ENCODE peak calls at places on chromosomes 12 and 14, in four cellular contexts. V is fibroblast of mammary gland, K is H9, D is DND-41. Q is an unnamed sample.
A peak's percentile ranks its signal among the peaks of the same experiment; 100 is the strongest.

GRCh38 chr14:78414172-78414571 is 244.0 kb downstream of the NRXN3 start:
- DNase-seq in V (no peak), K (no peak), D (no peak), Q (no peak)

GRCh38 chr12:69329669-69330428 is 18.3 kb upstream of the LYZ start:
- DNase-seq in V (no peak), K (no peak), D (no peak), Q (no peak)

GRCh38 chr12:63480186-63480585 is 188.1 kb downstream of the DPY19L2 start:
- DNase-seq in V (no peak), K (no peak), D (no peak), Q (no peak)

GRCh38 chr12:2352203-2352602 is 299.4 kb downstream of the CACNA1C start:
- DNase-seq in V (no peak), K (no peak), D (no peak), Q (no peak)

GRCh38 chr14:25955772-25956171 is 642.1 kb downstream of the NOVA1 start:
- DNase-seq in V (no peak), K (no peak), D (no peak), Q (no peak)

GRCh38 chr14:89340200-89340667 is 76.8 kb downstream of the FOXN3 start:
- DNase-seq in V (peak; percentile 55), K (no peak), D (no peak), Q (no peak)

GRCh38 chr12:49843871-49844437 is 1.0 kb upstream of the BCDIN3D start:
- DNase-seq in V (no peak), K (no peak), D (no peak), Q (no peak)

GRCh38 chr12:116538076-116538591 is 21.0 kb upstream of the MAP1LC3B2 start:
- DNase-seq in V (no peak), K (no peak), D (no peak), Q (no peak)

GRCh38 chr12:131097247-131098177 is 143.8 kb downstream of the ADGRD1 start:
- DNase-seq in V (no peak), K (peak; percentile 25), D (no peak), Q (no peak)

GRCh38 chr14:67987596-67987995 is 168.0 kb downstream of the RAD51B start:
- DNase-seq in V (peak; percentile 90), K (no peak), D (no peak), Q (peak; percentile 58)

GRCh38 chr14:89915114-89915878 is 39.2 kb downstream of the EFCAB11 start:
- DNase-seq in V (peak; percentile 77), K (peak; percentile 34), D (peak; percentile 73), Q (peak; percentile 69)

GRCh38 chr12:77122236-77122635 is 56.9 kb upstream of the E2F7 start:
- DNase-seq in V (peak; percentile 95), K (no peak), D (no peak), Q (peak; percentile 94)

GRCh38 chr14:69281450-69282169 is 21.7 kb downstream of the GALNT16 start:
- DNase-seq in V (peak; percentile 34), K (no peak), D (no peak), Q (peak; percentile 24)

GRCh38 chr12:75964150-75964549 is 67.4 kb downstream of the PHLDA1 start:
- DNase-seq in V (no peak), K (no peak), D (no peak), Q (no peak)

GRCh38 chr12:39892146-39892545 is 213.7 kb downstream of the SLC2A13 start:
- DNase-seq in V (peak; percentile 11), K (no peak), D (no peak), Q (no peak)

GRCh38 chr12:122100568-122100967 is 22.0 kb downstream of the MLXIP start:
- DNase-seq in V (no peak), K (no peak), D (no peak), Q (no peak)

GRCh38 chr12:62533755-62534107 is 67.1 kb downstream of the MON2 start:
- DNase-seq in V (no peak), K (no peak), D (no peak), Q (no peak)

GRCh38 chr14:54881235-54881760 is 21.3 kb downstream of the GCH1 start:
- DNase-seq in V (peak; percentile 56), K (no peak), D (peak; percentile 60), Q (no peak)

GRCh38 chr12:15589328-15590032 is 199.7 kb downstream of the EPS8 start:
- DNase-seq in V (no peak), K (no peak), D (no peak), Q (no peak)

GRCh38 chr12:32881702-32882101 is 14.9 kb downstream of the PKP2 start:
- DNase-seq in V (no peak), K (no peak), D (no peak), Q (no peak)

GRCh38 chr12:121456551-121456950 is 56.6 kb downstream of the RNF34 start:
- DNase-seq in V (no peak), K (no peak), D (no peak), Q (no peak)

GRCh38 chr14:50813544-50813863 is 17.5 kb downstream of the NIN start:
- DNase-seq in V (no peak), K (no peak), D (peak; percentile 40), Q (no peak)

GRCh38 chr14:91311284-91311662 is 66.8 kb upstream of the GPR68 start:
- DNase-seq in V (no peak), K (no peak), D (peak; percentile 26), Q (no peak)

GRCh38 chr12:111368291-111368683 is 608 bp downstream of the PHETA1 start:
- DNase-seq in V (no peak), K (no peak), D (peak; percentile 13), Q (no peak)

GRCh38 chr12:130141901-130142683 is 20.2 kb upstream of the FZD10 start:
- DNase-seq in V (no peak), K (no peak), D (no peak), Q (no peak)

GRCh38 chr14:97057238-97057637 is 260.1 kb downstream of the VRK1 start:
- DNase-seq in V (no peak), K (no peak), D (no peak), Q (no peak)

GRCh38 chr12:63822352-63822751 is 22.1 kb upstream of the SRGAP1 start:
- DNase-seq in V (peak; percentile 16), K (no peak), D (no peak), Q (peak; percentile 31)

GRCh38 chr14:97491697-97492096 is 694.5 kb downstream of the VRK1 start:
- DNase-seq in V (no peak), K (no peak), D (no peak), Q (no peak)

GRCh38 chr12:39553476-39553875 is 66.1 kb downstream of the ABCD2 start:
- DNase-seq in V (no peak), K (no peak), D (no peak), Q (no peak)

GRCh38 chr12:93519859-93520258 is 52.5 kb downstream of the MRPL42 start:
- DNase-seq in V (no peak), K (no peak), D (no peak), Q (no peak)

GRCh38 chr14:34568803-34569202 is 29.3 kb upstream of the EAPP start:
- DNase-seq in V (no peak), K (no peak), D (no peak), Q (no peak)

GRCh38 chr14:90726656-90727055 is 89.6 kb downstream of the TTC7B start:
- DNase-seq in V (peak; percentile 63), K (peak; percentile 45), D (no peak), Q (peak; percentile 5)

GRCh38 chr12:538731-539539 is 79.2 kb downstream of the B4GALNT3 start:
- DNase-seq in V (peak; percentile 53), K (no peak), D (peak; percentile 61), Q (peak; percentile 38)

GRCh38 chr12:112169966-112170365 is 44.6 kb downstream of the TRAFD1 start:
- DNase-seq in V (no peak), K (no peak), D (no peak), Q (no peak)

GRCh38 chr12:40587416-40587815 is 104.8 kb upstream of the CNTN1 start:
- DNase-seq in V (no peak), K (no peak), D (no peak), Q (no peak)

GRCh38 chr12:19410211-19410610 is 29.1 kb upstream of the AEBP2 start:
- DNase-seq in V (no peak), K (no peak), D (no peak), Q (no peak)

GRCh38 chr12:56206373-56207166 is 15.2 kb downstream of the RNF41 start:
- DNase-seq in V (peak; percentile 69), K (peak; percentile 88), D (peak; percentile 38), Q (peak; percentile 39)

GRCh38 chr14:36843410-36843809 is 181.8 kb downstream of the PAX9 start:
- DNase-seq in V (no peak), K (no peak), D (no peak), Q (no peak)
- TF ChIP-seq CTCF in V (no peak), K (no peak), D (no peak), Q (no peak)

GRCh38 chr14:64266206-64266605 is 28.0 kb downstream of the ESR2 start:
- DNase-seq in V (peak; percentile 49), K (no peak), D (peak; percentile 13), Q (peak; percentile 18)
- TF ChIP-seq CTCF in V (no peak), K (no peak), D (no peak), Q (no peak)

DNA sequence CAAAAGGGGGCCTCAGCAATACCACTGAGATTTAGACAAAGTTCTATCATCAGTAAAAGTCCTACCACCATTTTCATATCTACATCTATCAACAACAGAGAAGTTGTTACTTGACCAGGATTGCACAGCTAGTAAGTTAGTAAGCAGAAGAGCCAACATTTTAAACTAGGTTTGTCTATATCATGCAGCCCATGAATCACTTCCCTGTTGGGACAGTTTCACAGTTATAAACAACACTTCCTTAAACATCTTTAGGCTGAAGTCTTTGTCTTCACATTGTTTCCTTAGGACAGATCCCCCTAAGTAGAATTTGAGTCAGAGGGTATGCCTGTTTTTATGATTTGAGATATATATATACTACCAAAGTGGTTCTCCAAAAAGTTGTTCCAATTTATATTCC is 68.5 kb downstream of the DAO start:
- DNase-seq in V (no peak), K (no peak), D (no peak), Q (no peak)
- TF ChIP-seq CTCF in V (no peak), K (no peak), D (no peak), Q (no peak)

GRCh38 chr14:20194101-20194500 is 3.4 kb downstream of the OR11G2 start:
- DNase-seq in V (no peak), K (no peak), D (no peak), Q (no peak)

GRCh38 chr14:20191396-20191795 is 700 bp downstream of the OR11G2 start:
- DNase-seq in V (no peak), K (no peak), D (no peak), Q (no peak)

GRCh38 chr14:20197459-20197858 is 6.8 kb downstream of the OR11G2 start:
- DNase-seq in V (no peak), K (no peak), D (no peak), Q (no peak)

GRCh38 chr14:20198991-20199390 is 8.3 kb downstream of the OR11G2 start:
- DNase-seq in V (no peak), K (no peak), D (no peak), Q (no peak)

GRCh38 chr14:20195911-20196310 is 5.2 kb downstream of the OR11G2 start:
- DNase-seq in V (no peak), K (no peak), D (no peak), Q (no peak)
- TF ChIP-seq CTCF in V (no peak), K (no peak), D (peak; percentile 46), Q (no peak)

DNA sequence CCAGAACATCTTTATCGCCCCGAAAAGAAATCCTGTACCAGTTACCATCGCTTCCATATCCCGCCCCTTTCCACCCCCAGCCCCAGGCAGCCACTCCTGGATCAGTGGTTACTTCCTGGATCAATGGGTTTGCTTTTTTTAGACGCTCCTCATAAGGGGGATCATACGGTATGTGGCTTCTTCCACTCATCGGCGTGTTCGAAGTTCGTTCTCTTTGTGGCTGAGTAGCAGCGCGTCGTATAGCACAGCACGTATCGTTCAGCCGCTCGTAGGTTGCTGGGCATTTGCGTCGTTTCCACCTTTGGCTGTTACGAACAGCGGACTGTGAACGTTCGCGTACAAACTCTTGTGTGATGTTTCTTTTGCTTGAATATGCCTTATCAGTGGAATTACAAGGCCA is 1.8 kb downstream of the NOC4L start:
- DNase-seq in V (no peak), K (no peak), D (no peak), Q (no peak)
- TF ChIP-seq CTCF in V (no peak), K (no peak), D (no peak), Q (no peak)

GRCh38 chr14:104075530-104076151 is 9.9 kb upstream of the ASPG start:
- DNase-seq in V (peak; percentile 12), K (no peak), D (no peak), Q (no peak)
- TF ChIP-seq CTCF in V (peak; percentile 48), K (peak; percentile 65), D (peak; percentile 42), Q (peak; percentile 66)